ENCODE peak calls at places on chromosomes 16 and 17, in seven cellular contexts. One of them, this sample, is unnamed.

GRCh38 chr16:2835638-2836493 is 5.8 kb downstream of the ZG16B start:
- DNase-seq in cardiac fibroblast: peak
- DNase-seq in fibroblast of mammary gland: peak
- DNase-seq in choroid plexus epithelial cell: peak
- DNase-seq in kidney epithelial cell: peak
- DNase-seq in A549: peak
- DNase-seq in SK-N-SH: no peak
- DNase-seq in this sample: peak

GRCh38 chr17:60809421-60809820 is 131.8 kb downstream of the BCAS3 start:
- DNase-seq in kidney epithelial cell: no peak
- DNase-seq in cardiac fibroblast: no peak
- DNase-seq in choroid plexus epithelial cell: no peak
- DNase-seq in SK-N-SH: no peak
- DNase-seq in A549: no peak
- DNase-seq in fibroblast of mammary gland: no peak
- DNase-seq in this sample: no peak

GRCh38 chr16:68331879-68332410 is 21.1 kb downstream of the PRMT7 start:
- DNase-seq in fibroblast of mammary gland: peak
- DNase-seq in kidney epithelial cell: no peak
- DNase-seq in SK-N-SH: no peak
- DNase-seq in choroid plexus epithelial cell: peak
- DNase-seq in cardiac fibroblast: peak
- DNase-seq in A549: no peak
- DNase-seq in this sample: no peak

GRCh38 chr16:68756250-68757051 is 19.4 kb downstream of the CDH1 start:
- DNase-seq in A549: peak
- DNase-seq in cardiac fibroblast: peak
- DNase-seq in kidney epithelial cell: peak
- DNase-seq in fibroblast of mammary gland: no peak
- DNase-seq in choroid plexus epithelial cell: no peak
- DNase-seq in SK-N-SH: no peak
- DNase-seq in this sample: peak

GRCh38 chr17:4160294-4160859 is 17.4 kb downstream of the CYB5D2 start:
- DNase-seq in cardiac fibroblast: no peak
- DNase-seq in fibroblast of mammary gland: no peak
- DNase-seq in choroid plexus epithelial cell: no peak
- DNase-seq in kidney epithelial cell: no peak
- DNase-seq in SK-N-SH: no peak
- DNase-seq in A549: no peak
- DNase-seq in this sample: peak

GRCh38 chr16:85045641-85046471 is 18.3 kb downstream of the KIAA0513 start:
- DNase-seq in A549: no peak
- DNase-seq in SK-N-SH: no peak
- DNase-seq in choroid plexus epithelial cell: no peak
- DNase-seq in cardiac fibroblast: no peak
- DNase-seq in fibroblast of mammary gland: no peak
- DNase-seq in kidney epithelial cell: no peak
- DNase-seq in this sample: no peak

GRCh38 chr16:4743217-4743897 is 9.0 kb downstream of the DNAAF8 start:
- DNase-seq in cardiac fibroblast: peak
- DNase-seq in SK-N-SH: no peak
- DNase-seq in kidney epithelial cell: no peak
- DNase-seq in fibroblast of mammary gland: no peak
- DNase-seq in A549: no peak
- DNase-seq in choroid plexus epithelial cell: no peak
- DNase-seq in this sample: no peak

GRCh38 chr17:44093231-44093900 is 22.8 kb downstream of the G6PC3 start:
- DNase-seq in A549: no peak
- DNase-seq in kidney epithelial cell: no peak
- DNase-seq in fibroblast of mammary gland: no peak
- DNase-seq in choroid plexus epithelial cell: no peak
- DNase-seq in cardiac fibroblast: no peak
- DNase-seq in SK-N-SH: no peak
- DNase-seq in this sample: no peak

GRCh38 chr17:3879591-3880417 is 13.0 kb downstream of the CAMKK1 start:
- DNase-seq in cardiac fibroblast: no peak
- DNase-seq in kidney epithelial cell: no peak
- DNase-seq in SK-N-SH: peak
- DNase-seq in choroid plexus epithelial cell: no peak
- DNase-seq in A549: no peak
- DNase-seq in fibroblast of mammary gland: no peak
- DNase-seq in this sample: no peak

GRCh38 chr16:27700596-27700995 is 150.7 kb downstream of the KATNIP start:
- DNase-seq in fibroblast of mammary gland: no peak
- DNase-seq in SK-N-SH: no peak
- DNase-seq in A549: no peak
- DNase-seq in kidney epithelial cell: no peak
- DNase-seq in choroid plexus epithelial cell: no peak
- DNase-seq in cardiac fibroblast: no peak
- DNase-seq in this sample: no peak

GRCh38 chr17:29954405-29954804 is 13.0 kb downstream of the EFCAB5 start:
- DNase-seq in fibroblast of mammary gland: no peak
- DNase-seq in cardiac fibroblast: no peak
- DNase-seq in choroid plexus epithelial cell: no peak
- DNase-seq in kidney epithelial cell: no peak
- DNase-seq in A549: no peak
- DNase-seq in SK-N-SH: no peak
- DNase-seq in this sample: no peak

GRCh38 chr17:30318190-30318589 is 15.7 kb downstream of the TMIGD1 start:
- DNase-seq in A549: no peak
- DNase-seq in kidney epithelial cell: no peak
- DNase-seq in cardiac fibroblast: no peak
- DNase-seq in fibroblast of mammary gland: no peak
- DNase-seq in SK-N-SH: no peak
- DNase-seq in choroid plexus epithelial cell: no peak
- DNase-seq in this sample: no peak

GRCh38 chr17:81395600-81396277 is 482 bp downstream of the BAHCC1 start:
- DNase-seq in kidney epithelial cell: no peak
- DNase-seq in A549: no peak
- DNase-seq in cardiac fibroblast: peak
- DNase-seq in SK-N-SH: no peak
- DNase-seq in choroid plexus epithelial cell: no peak
- DNase-seq in fibroblast of mammary gland: no peak
- DNase-seq in this sample: peak

GRCh38 chr17:81396278-81396721 is 1.0 kb downstream of the BAHCC1 start:
- DNase-seq in kidney epithelial cell: no peak
- DNase-seq in choroid plexus epithelial cell: no peak
- DNase-seq in SK-N-SH: no peak
- DNase-seq in fibroblast of mammary gland: peak
- DNase-seq in cardiac fibroblast: no peak
- DNase-seq in A549: no peak
- DNase-seq in this sample: no peak

GRCh38 chr17:81394377-81394747 is 895 bp upstream of the BAHCC1 start:
- DNase-seq in cardiac fibroblast: no peak
- DNase-seq in SK-N-SH: no peak
- DNase-seq in choroid plexus epithelial cell: no peak
- DNase-seq in kidney epithelial cell: no peak
- DNase-seq in A549: no peak
- DNase-seq in fibroblast of mammary gland: no peak
- DNase-seq in this sample: no peak

GRCh38 chr17:81393684-81394376 is 1.4 kb upstream of the BAHCC1 start:
- DNase-seq in A549: peak
- DNase-seq in SK-N-SH: peak
- DNase-seq in choroid plexus epithelial cell: peak
- DNase-seq in kidney epithelial cell: peak
- DNase-seq in cardiac fibroblast: peak
- DNase-seq in fibroblast of mammary gland: peak
- DNase-seq in this sample: peak

DNA sequence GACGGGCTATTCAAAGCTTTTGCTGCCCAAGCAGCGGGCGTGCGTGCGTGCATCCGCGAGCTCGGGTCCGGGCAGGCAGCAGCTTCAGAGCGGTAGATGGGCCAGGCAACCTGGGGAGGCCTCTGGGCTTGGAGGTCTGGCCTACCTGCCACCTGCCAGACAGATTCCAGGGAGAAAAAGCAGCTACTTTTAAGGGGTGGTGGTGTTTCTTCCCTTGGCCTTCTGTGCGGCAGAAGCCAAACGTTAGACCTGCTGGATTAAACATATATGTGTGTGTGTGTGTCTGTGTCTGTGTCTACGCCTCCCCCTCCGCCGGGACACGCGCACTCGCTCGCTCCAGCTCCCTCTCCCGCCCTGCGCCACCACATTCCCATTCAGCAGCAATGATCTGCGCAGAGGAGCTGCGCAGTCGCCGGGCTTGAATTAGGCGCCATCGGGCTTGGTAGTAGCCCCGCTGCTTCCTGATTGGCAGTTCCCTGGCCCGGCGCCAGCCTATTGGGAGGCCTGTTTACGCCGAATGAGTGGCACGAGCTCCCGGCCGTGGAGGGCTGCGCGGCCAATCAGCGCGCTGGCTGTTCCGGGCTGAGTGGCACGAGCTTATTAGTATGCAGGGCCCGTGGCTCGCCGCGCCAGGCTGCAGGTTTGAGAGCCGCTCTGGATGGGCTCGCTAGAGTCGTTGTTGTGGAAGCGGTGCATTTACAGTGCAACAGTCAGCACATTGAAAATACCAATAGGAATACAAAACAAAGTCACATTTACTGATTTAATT is at the start of gene BAHCC1:
- DNase-seq in fibroblast of mammary gland: peak
- DNase-seq in cardiac fibroblast: peak
- DNase-seq in choroid plexus epithelial cell: peak
- DNase-seq in kidney epithelial cell: peak
- DNase-seq in A549: peak
- DNase-seq in SK-N-SH: peak
- DNase-seq in this sample: peak
- TF ChIP-seq CTCF in fibroblast of mammary gland: no peak
- TF ChIP-seq CTCF in cardiac fibroblast: no peak
- TF ChIP-seq CTCF in choroid plexus epithelial cell: no peak
- TF ChIP-seq CTCF in kidney epithelial cell: no peak
- TF ChIP-seq CTCF in A549: no peak
- TF ChIP-seq CTCF in SK-N-SH: no peak
- TF ChIP-seq CTCF in this sample: no peak

DNA sequence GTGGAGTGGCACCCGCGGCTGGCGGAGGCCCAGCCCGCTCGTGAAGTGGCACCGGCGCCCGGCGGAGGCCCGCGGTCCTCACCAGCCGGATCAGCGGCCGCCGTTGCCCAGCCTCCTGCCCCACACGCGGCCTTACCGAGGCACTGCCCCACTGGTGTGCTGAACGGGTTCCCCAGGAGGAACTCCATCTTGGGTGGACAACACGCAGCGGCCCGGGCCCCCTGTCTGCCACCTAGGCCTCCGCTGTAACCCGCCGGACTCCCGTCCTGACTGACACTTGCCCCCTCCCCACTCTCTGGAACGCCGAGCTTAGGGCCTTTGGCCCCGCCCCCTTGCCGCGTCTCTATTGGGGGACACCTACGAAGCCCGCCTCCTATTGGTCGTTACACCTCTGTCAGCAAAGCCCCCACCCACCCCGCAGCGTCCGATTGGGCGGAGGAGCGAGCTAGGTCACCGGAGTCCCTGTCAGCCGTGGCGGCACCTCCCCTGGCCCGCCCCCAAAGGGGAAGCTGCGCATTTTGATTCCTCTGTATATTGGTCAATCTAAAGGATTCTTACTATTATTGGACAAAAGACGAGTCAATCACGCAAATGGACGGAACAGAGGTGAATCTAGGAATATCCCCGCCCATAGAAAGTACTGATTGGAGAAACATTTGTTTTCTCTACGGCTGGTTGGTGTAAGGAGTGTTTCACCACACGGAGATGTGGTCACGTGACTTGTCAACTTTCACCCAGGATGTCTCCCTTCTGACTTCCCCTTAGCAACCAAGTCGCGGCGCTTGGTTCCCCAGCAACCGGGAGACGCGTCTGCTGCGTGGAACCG is at the start of the genes DRC3 and TOM1L2:
- DNase-seq in A549: peak
- DNase-seq in SK-N-SH: peak
- DNase-seq in fibroblast of mammary gland: peak
- DNase-seq in kidney epithelial cell: peak
- DNase-seq in cardiac fibroblast: peak
- DNase-seq in choroid plexus epithelial cell: peak
- DNase-seq in this sample: peak
- TF ChIP-seq CTCF in A549: no peak
- TF ChIP-seq CTCF in SK-N-SH: no peak
- TF ChIP-seq CTCF in fibroblast of mammary gland: no peak
- TF ChIP-seq CTCF in kidney epithelial cell: no peak
- TF ChIP-seq CTCF in cardiac fibroblast: no peak
- TF ChIP-seq CTCF in choroid plexus epithelial cell: no peak
- TF ChIP-seq CTCF in this sample: no peak

DNA sequence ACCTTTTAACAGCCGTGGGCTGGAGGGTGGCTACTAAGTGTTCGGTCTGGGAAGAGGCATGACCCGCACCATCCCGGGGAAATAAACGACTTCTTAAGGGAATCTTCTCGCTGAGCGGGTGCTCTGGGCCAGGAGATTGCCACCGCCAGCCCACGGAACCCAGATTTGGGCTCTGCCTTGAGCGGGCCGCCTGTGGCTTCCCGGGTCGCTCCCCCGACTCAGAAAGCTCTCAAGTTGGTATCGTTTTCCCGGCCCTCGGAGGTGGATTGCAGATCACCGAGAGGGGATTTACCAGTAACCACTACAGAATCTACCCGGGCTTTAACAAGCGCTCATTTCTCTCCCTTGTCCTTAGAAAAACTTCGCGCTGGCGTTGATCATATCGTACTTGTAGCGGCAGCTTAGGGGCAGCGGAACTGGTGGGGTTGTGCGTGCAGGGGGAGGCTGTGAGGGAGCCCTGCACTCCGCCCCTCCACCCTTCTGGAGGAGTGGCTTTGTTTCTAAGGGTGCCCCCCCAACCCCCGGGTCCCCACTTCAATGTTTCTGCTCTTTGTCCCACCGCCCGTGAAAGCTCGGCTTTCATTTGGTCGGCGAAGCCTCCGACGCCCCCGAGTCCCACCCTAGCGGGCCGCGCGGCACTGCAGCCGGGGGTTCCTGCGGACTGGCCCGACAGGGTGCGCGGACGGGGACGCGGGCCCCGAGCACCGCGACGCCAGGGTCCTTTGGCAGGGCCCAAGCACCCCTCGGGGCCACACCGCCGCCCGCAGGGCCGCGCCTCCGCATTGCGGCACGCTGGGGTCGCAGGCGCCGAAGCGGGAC is 3.6 kb upstream of the CBX4 start:
- DNase-seq in kidney epithelial cell: no peak
- DNase-seq in cardiac fibroblast: peak
- DNase-seq in choroid plexus epithelial cell: no peak
- DNase-seq in fibroblast of mammary gland: no peak
- DNase-seq in SK-N-SH: peak
- DNase-seq in A549: no peak
- DNase-seq in this sample: no peak
- TF ChIP-seq CTCF in kidney epithelial cell: no peak
- TF ChIP-seq CTCF in cardiac fibroblast: no peak
- TF ChIP-seq CTCF in choroid plexus epithelial cell: no peak
- TF ChIP-seq CTCF in fibroblast of mammary gland: no peak
- TF ChIP-seq CTCF in SK-N-SH: no peak
- TF ChIP-seq CTCF in A549: no peak
- TF ChIP-seq CTCF in this sample: no peak

GRCh38 chr17:73697872-73698271 is 53.6 kb upstream of the SDK2 start:
- DNase-seq in cardiac fibroblast: no peak
- DNase-seq in kidney epithelial cell: no peak
- DNase-seq in A549: no peak
- DNase-seq in choroid plexus epithelial cell: no peak
- DNase-seq in SK-N-SH: no peak
- DNase-seq in fibroblast of mammary gland: no peak
- DNase-seq in this sample: no peak
- TF ChIP-seq CTCF in cardiac fibroblast: no peak
- TF ChIP-seq CTCF in kidney epithelial cell: no peak
- TF ChIP-seq CTCF in A549: no peak
- TF ChIP-seq CTCF in choroid plexus epithelial cell: no peak
- TF ChIP-seq CTCF in SK-N-SH: no peak
- TF ChIP-seq CTCF in fibroblast of mammary gland: no peak
- TF ChIP-seq CTCF in this sample: no peak

This sample was measured in MCF 10A.